ENCODE peak calls at places on chromosomes 7 and 10, in six cellular contexts. One of them, this sample, is unnamed. For H3K4me1, the result is how much of the 10 kb centered on the place peaks cover.

GRCh38 chr7:112080974-112081373 is 125.2 kb downstream of the DOCK4 start:
- DNase-seq in ovary: no peak
- DNase-seq in HCT116: no peak
- DNase-seq in IMR-90: peak
- DNase-seq in CD4-positive, CD25-positive, alpha-beta regulatory T cell: no peak
- DNase-seq in GM23248: no peak
- DNase-seq in this sample: no peak

GRCh38 chr10:76301950-76302349 is 870.5 kb downstream of the LRMDA start:
- DNase-seq in ovary: no peak
- DNase-seq in HCT116: no peak
- DNase-seq in IMR-90: no peak
- DNase-seq in CD4-positive, CD25-positive, alpha-beta regulatory T cell: no peak
- DNase-seq in GM23248: no peak
- DNase-seq in this sample: no peak

GRCh38 chr7:70788276-70788675 is 343.7 kb upstream of the GALNT17 start:
- DNase-seq in ovary: no peak
- DNase-seq in HCT116: no peak
- DNase-seq in IMR-90: no peak
- DNase-seq in CD4-positive, CD25-positive, alpha-beta regulatory T cell: no peak
- DNase-seq in GM23248: no peak
- DNase-seq in this sample: peak

GRCh38 chr10:35218339-35218955 is 91.8 kb downstream of the CREM start:
- DNase-seq in ovary: peak
- DNase-seq in HCT116: peak
- DNase-seq in IMR-90: peak
- DNase-seq in CD4-positive, CD25-positive, alpha-beta regulatory T cell: peak
- DNase-seq in GM23248: peak
- DNase-seq in this sample: peak

GRCh38 chr7:30800785-30801252 is 29.6 kb downstream of the MINDY4 start:
- DNase-seq in ovary: peak
- DNase-seq in HCT116: peak
- DNase-seq in IMR-90: peak
- DNase-seq in CD4-positive, CD25-positive, alpha-beta regulatory T cell: peak
- DNase-seq in GM23248: peak
- DNase-seq in this sample: peak

GRCh38 chr7:25495342-25495855 is 267.1 kb upstream of the NPVF start:
- DNase-seq in ovary: peak
- DNase-seq in HCT116: no peak
- DNase-seq in IMR-90: no peak
- DNase-seq in CD4-positive, CD25-positive, alpha-beta regulatory T cell: no peak
- DNase-seq in GM23248: no peak
- DNase-seq in this sample: no peak

GRCh38 chr7:114085592-114086490 is 167.0 kb upstream of the PPP1R3A start:
- DNase-seq in ovary: peak
- DNase-seq in HCT116: peak
- DNase-seq in IMR-90: peak
- DNase-seq in CD4-positive, CD25-positive, alpha-beta regulatory T cell: no peak
- DNase-seq in GM23248: peak
- DNase-seq in this sample: no peak

GRCh38 chr7:45917658-45918057 is 3.4 kb downstream of the IGFBP3 start:
- DNase-seq in ovary: peak
- DNase-seq in HCT116: no peak
- DNase-seq in IMR-90: peak
- DNase-seq in CD4-positive, CD25-positive, alpha-beta regulatory T cell: peak
- DNase-seq in GM23248: peak
- DNase-seq in this sample: peak

GRCh38 chr10:110460111-110460809 is 37.4 kb upstream of the DUSP5 start:
- DNase-seq in ovary: no peak
- DNase-seq in HCT116: no peak
- DNase-seq in IMR-90: peak
- DNase-seq in CD4-positive, CD25-positive, alpha-beta regulatory T cell: peak
- DNase-seq in GM23248: peak
- DNase-seq in this sample: peak

GRCh38 chr10:12540341-12540781 is 191.0 kb downstream of the CAMK1D start:
- DNase-seq in ovary: no peak
- DNase-seq in HCT116: no peak
- DNase-seq in IMR-90: peak
- DNase-seq in CD4-positive, CD25-positive, alpha-beta regulatory T cell: no peak
- DNase-seq in GM23248: peak
- DNase-seq in this sample: no peak

GRCh38 chr10:107144490-107144889 is 20.0 kb downstream of the SORCS1 start:
- DNase-seq in ovary: no peak
- DNase-seq in HCT116: no peak
- DNase-seq in IMR-90: no peak
- DNase-seq in CD4-positive, CD25-positive, alpha-beta regulatory T cell: no peak
- DNase-seq in GM23248: no peak
- DNase-seq in this sample: no peak

GRCh38 chr7:42262907-42263466 is 26.0 kb upstream of the GLI3 start:
- DNase-seq in ovary: no peak
- DNase-seq in HCT116: no peak
- DNase-seq in IMR-90: peak
- DNase-seq in CD4-positive, CD25-positive, alpha-beta regulatory T cell: no peak
- DNase-seq in GM23248: peak
- DNase-seq in this sample: no peak

GRCh38 chr10:105370697-105371096 is 729.6 kb downstream of the SORCS3 start:
- DNase-seq in ovary: no peak
- DNase-seq in HCT116: no peak
- DNase-seq in IMR-90: no peak
- DNase-seq in CD4-positive, CD25-positive, alpha-beta regulatory T cell: no peak
- DNase-seq in GM23248: no peak
- DNase-seq in this sample: no peak

GRCh38 chr10:95513941-95514392 is 47.2 kb downstream of the SORBS1 start:
- DNase-seq in ovary: no peak
- DNase-seq in HCT116: no peak
- DNase-seq in IMR-90: peak
- DNase-seq in CD4-positive, CD25-positive, alpha-beta regulatory T cell: no peak
- DNase-seq in GM23248: peak
- DNase-seq in this sample: no peak

GRCh38 chr7:54260868-54261475 is 281.2 kb upstream of the VSTM2A start:
- DNase-seq in ovary: no peak
- DNase-seq in HCT116: no peak
- DNase-seq in IMR-90: no peak
- DNase-seq in CD4-positive, CD25-positive, alpha-beta regulatory T cell: no peak
- DNase-seq in GM23248: peak
- DNase-seq in this sample: no peak

GRCh38 chr10:84432891-84433290 is 104.5 kb downstream of the CCSER2 start:
- DNase-seq in ovary: no peak
- DNase-seq in HCT116: no peak
- DNase-seq in IMR-90: peak
- DNase-seq in CD4-positive, CD25-positive, alpha-beta regulatory T cell: no peak
- DNase-seq in GM23248: no peak
- DNase-seq in this sample: no peak

GRCh38 chr10:20962165-20962564 is 65.1 kb upstream of the NEBL start:
- DNase-seq in ovary: no peak
- DNase-seq in HCT116: no peak
- DNase-seq in IMR-90: no peak
- DNase-seq in CD4-positive, CD25-positive, alpha-beta regulatory T cell: no peak
- DNase-seq in GM23248: no peak
- DNase-seq in this sample: no peak

GRCh38 chr7:79452495-79453265 is 787 bp downstream of the MAGI2 start:
- DNase-seq in ovary: peak
- DNase-seq in HCT116: no peak
- DNase-seq in IMR-90: peak
- DNase-seq in CD4-positive, CD25-positive, alpha-beta regulatory T cell: no peak
- DNase-seq in GM23248: peak
- DNase-seq in this sample: no peak

GRCh38 chr7:148987751-148988512 is 40.4 kb downstream of the PDIA4 start:
- DNase-seq in ovary: no peak
- DNase-seq in HCT116: no peak
- DNase-seq in IMR-90: peak
- DNase-seq in CD4-positive, CD25-positive, alpha-beta regulatory T cell: no peak
- DNase-seq in GM23248: peak
- DNase-seq in this sample: no peak

GRCh38 chr10:131692686-131693334 is 208.0 kb upstream of the PPP2R2D start:
- DNase-seq in ovary: no peak
- DNase-seq in HCT116: no peak
- DNase-seq in IMR-90: no peak
- DNase-seq in CD4-positive, CD25-positive, alpha-beta regulatory T cell: no peak
- DNase-seq in GM23248: no peak
- DNase-seq in this sample: no peak
- H3K27ac ChIP-seq in ovary: no peak
- H3K27ac ChIP-seq in HCT116: no peak
- H3K27ac ChIP-seq in IMR-90: no peak
- H3K27ac ChIP-seq in CD4-positive, CD25-positive, alpha-beta regulatory T cell: no peak
- H3K27ac ChIP-seq in GM23248: no peak
- H3K27ac ChIP-seq in this sample: no peak

DNA sequence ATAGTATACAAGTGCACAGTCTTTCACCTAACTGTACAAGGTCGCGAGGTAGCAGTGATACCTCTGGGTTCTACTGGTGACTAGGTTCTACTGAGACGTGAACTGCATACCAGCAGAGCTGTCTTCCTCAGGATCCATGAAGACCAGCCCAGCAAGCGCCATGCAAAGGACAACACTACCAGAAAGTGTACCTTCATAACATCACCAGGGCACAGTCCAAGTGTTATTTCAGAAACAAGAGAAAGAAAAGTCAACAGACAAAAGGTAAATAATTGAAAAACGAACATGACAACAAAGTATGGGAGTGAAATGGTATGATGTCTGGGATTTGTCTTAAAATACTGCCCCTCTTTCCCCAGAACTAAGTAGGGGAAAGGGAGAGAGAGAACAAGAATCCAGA is 141.1 kb upstream of the ASAH2 start:
- DNase-seq in ovary: no peak
- DNase-seq in HCT116: no peak
- DNase-seq in IMR-90: no peak
- DNase-seq in CD4-positive, CD25-positive, alpha-beta regulatory T cell: no peak
- DNase-seq in GM23248: no peak
- DNase-seq in this sample: no peak
- H3K4me1 ChIP-seq in ovary: under half
- H3K4me1 ChIP-seq in HCT116: under half
- H3K4me1 ChIP-seq in IMR-90: under half
- H3K4me1 ChIP-seq in CD4-positive, CD25-positive, alpha-beta regulatory T cell: half or more
- H3K4me1 ChIP-seq in GM23248: under half
- H3K4me1 ChIP-seq in this sample: under half

DNA sequence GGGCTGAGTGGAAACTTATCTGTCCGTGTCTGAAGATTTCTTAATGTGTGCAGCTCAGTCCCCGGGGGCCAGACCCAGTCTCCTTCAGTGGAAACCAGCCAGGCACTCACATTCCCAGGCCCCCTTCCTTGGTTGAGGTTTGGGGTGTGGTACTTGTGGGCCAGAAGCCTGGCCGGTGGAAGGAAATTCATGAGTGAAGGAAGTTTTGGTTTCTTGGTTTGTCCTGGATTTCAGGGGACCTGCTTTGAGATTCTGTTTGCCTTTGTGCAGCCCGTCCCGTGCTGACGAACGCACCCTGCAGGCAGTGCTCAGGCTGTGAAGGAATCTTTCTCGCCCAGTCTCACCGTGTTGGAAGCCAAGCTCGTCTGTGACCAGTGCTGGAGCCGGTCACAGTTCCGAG is 2.9 kb downstream of the INPP5A start:
- DNase-seq in ovary: no peak
- DNase-seq in HCT116: no peak
- DNase-seq in IMR-90: peak
- DNase-seq in CD4-positive, CD25-positive, alpha-beta regulatory T cell: no peak
- DNase-seq in GM23248: peak
- DNase-seq in this sample: no peak
- H3K4me3 ChIP-seq in ovary: no peak
- H3K4me3 ChIP-seq in HCT116: no peak
- H3K4me3 ChIP-seq in IMR-90: no peak
- H3K4me3 ChIP-seq in CD4-positive, CD25-positive, alpha-beta regulatory T cell: peak
- H3K4me3 ChIP-seq in GM23248: peak
- H3K4me3 ChIP-seq in this sample: no peak

DNA sequence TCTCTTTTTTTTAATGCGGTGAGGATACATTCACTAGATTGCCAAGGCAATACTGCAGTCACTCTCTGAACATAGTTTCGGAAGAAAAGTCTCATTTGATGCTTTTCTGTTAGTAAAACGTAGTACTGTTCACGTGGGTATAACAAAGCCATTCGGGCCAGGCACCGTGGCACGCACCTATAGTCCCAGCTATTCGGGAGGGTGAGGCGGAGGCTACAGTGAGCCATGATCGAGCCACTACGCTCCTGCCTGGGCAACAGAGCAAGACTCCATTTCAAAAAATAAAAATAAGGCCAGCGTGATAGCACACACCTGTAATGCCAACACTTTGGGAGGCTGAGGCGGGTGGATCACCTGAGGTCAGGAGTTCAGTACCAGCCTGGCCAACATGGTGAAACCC is 24.6 kb downstream of the SNX8 start:
- DNase-seq in ovary: no peak
- DNase-seq in HCT116: no peak
- DNase-seq in IMR-90: no peak
- DNase-seq in CD4-positive, CD25-positive, alpha-beta regulatory T cell: no peak
- DNase-seq in GM23248: no peak
- DNase-seq in this sample: no peak
- H3K27ac ChIP-seq in ovary: no peak
- H3K27ac ChIP-seq in HCT116: no peak
- H3K27ac ChIP-seq in IMR-90: no peak
- H3K27ac ChIP-seq in CD4-positive, CD25-positive, alpha-beta regulatory T cell: no peak
- H3K27ac ChIP-seq in GM23248: no peak
- H3K27ac ChIP-seq in this sample: no peak

This sample was measured in effector memory CD4-positive, alpha-beta T cell.